ENCODE peak calls at places on chromosomes 1 and 21, in ten cellular contexts. E, U, N, K, G, A, B, H, C and W are unnamed samples.

GRCh38 chr1:90480271-90480835 is 236.7 kb downstream of the BARHL2 start:
- DNase-seq in E (no peak), U (no peak), N (no peak), K (no peak), G (no peak), A (no peak), B (no peak), H (no peak), C (no peak), W (no peak)

GRCh38 chr1:182392045-182393028 is 747 bp upstream of the GLUL start:
- DNase-seq in E (peak; percentile 77), U (no peak), N (peak; percentile 20), K (peak; percentile 78), G (peak; percentile 56), A (peak; percentile 17), B (peak; percentile 47), H (no peak), C (peak; percentile 87), W (no peak)

GRCh38 chr1:179881642-179882252 is 338 bp upstream of the TOR1AIP1 start:
- DNase-seq in E (peak; percentile 95), U (no peak), N (peak; percentile 80), K (no peak), G (peak; percentile 80), A (peak; percentile 68), B (no peak), H (no peak), C (no peak), W (no peak)

GRCh38 chr1:239786464-239786863 is 305.2 kb upstream of the FMN2 start:
- DNase-seq in E (peak; percentile 75), U (peak; percentile 67), N (no peak), K (no peak), G (no peak), A (no peak), B (no peak), H (no peak), C (no peak), W (peak; percentile 87)

GRCh38 chr1:24727490-24728214 is 17.6 kb upstream of the CLIC4 start:
- DNase-seq in E (no peak), U (no peak), N (peak; percentile 15), K (peak; percentile 82), G (peak; percentile 66), A (no peak), B (peak; percentile 64), H (peak; percentile 70), C (peak; percentile 84), W (no peak)

GRCh38 chr1:113325039-113325438 is 65.3 kb upstream of the MAGI3 start:
- DNase-seq in E (peak; percentile 29), U (no peak), N (peak; percentile 43), K (no peak), G (peak; percentile 34), A (peak; percentile 41), B (no peak), H (no peak), C (no peak), W (no peak)

GRCh38 chr21:34933609-34934345 is 115.3 kb downstream of the RUNX1 start:
- DNase-seq in E (no peak), U (no peak), N (peak; percentile 76), K (no peak), G (no peak), A (no peak), B (no peak), H (peak; percentile 56), C (no peak), W (no peak)

GRCh38 chr21:37073417-37074194 is 552 bp downstream of the TTC3 start:
- DNase-seq in E (no peak), U (peak; percentile 46), N (peak; percentile 44), K (peak; percentile 77), G (peak; percentile 53), A (peak; percentile 2), B (peak; percentile 60), H (peak; percentile 64), C (peak; percentile 81), W (no peak)

GRCh38 chr1:3685229-3685628 is 32.9 kb downstream of the TP73 start:
- DNase-seq in E (no peak), U (no peak), N (no peak), K (no peak), G (no peak), A (peak; percentile 57), B (no peak), H (no peak), C (no peak), W (no peak)

GRCh38 chr1:230303822-230304221 is 122.3 kb downstream of the PGBD5 start:
- DNase-seq in E (no peak), U (no peak), N (no peak), K (no peak), G (no peak), A (no peak), B (no peak), H (no peak), C (no peak), W (no peak)

GRCh38 chr1:58782308-58783089 is 1.3 kb downstream of the JUN start:
- DNase-seq in E (peak; percentile 43), U (peak; percentile 75), N (peak; percentile 55), K (peak; percentile 81), G (peak; percentile 66), A (no peak), B (peak; percentile 66), H (peak; percentile 70), C (peak; percentile 84), W (peak; percentile 80)

GRCh38 chr1:160779662-160780397 is 16.1 kb upstream of the LY9 start:
- DNase-seq in E (peak; percentile 90), U (peak; percentile 60), N (no peak), K (no peak), G (no peak), A (no peak), B (no peak), H (peak; percentile 52), C (no peak), W (peak; percentile 89)

GRCh38 chr1:84758968-84759491 is 68.8 kb upstream of the SSX2IP start:
- DNase-seq in E (no peak), U (no peak), N (peak; percentile 8), K (no peak), G (no peak), A (no peak), B (no peak), H (no peak), C (no peak), W (no peak)

GRCh38 chr1:40476924-40477679 is at the start of gene ZFP69:
- DNase-seq in E (peak; percentile 73), U (peak; percentile 83), N (peak; percentile 56), K (peak; percentile 85), G (peak; percentile 64), A (peak; percentile 58), B (peak; percentile 62), H (peak; percentile 88), C (peak; percentile 89), W (peak; percentile 85)

GRCh38 chr1:160629286-160630210 is 17.3 kb downstream of the SLAMF1 start:
- DNase-seq in E (peak; percentile 39), U (no peak), N (peak; percentile 41), K (peak; percentile 54), G (peak; percentile 41), A (no peak), B (no peak), H (peak; percentile 90), C (peak; percentile 64), W (no peak)

GRCh38 chr1:45913183-45913924 is 109.9 kb downstream of the MAST2 start:
- DNase-seq in E (peak; percentile 94), U (peak; percentile 16), N (peak; percentile 75), K (no peak), G (no peak), A (no peak), B (no peak), H (no peak), C (no peak), W (peak; percentile 63)

GRCh38 chr1:211323156-211324063 is 3.2 kb upstream of the TRAF5 start:
- DNase-seq in E (peak; percentile 84), U (peak; percentile 77), N (peak; percentile 78), K (no peak), G (peak; percentile 70), A (peak; percentile 62), B (no peak), H (peak; percentile 62), C (no peak), W (peak; percentile 88)

GRCh38 chr1:22529901-22530621 is 33.2 kb upstream of the EPHA8 start:
- DNase-seq in E (peak; percentile 68), U (peak; percentile 42), N (no peak), K (no peak), G (no peak), A (no peak), B (no peak), H (no peak), C (no peak), W (no peak)
- H3K27ac ChIP-seq in E (no peak overlapping the region), U (no peak overlapping the region), N (no peak overlapping the region), K (no peak overlapping the region), G (peak overlapping the region; percentile 66), A (no peak overlapping the region), B (no peak overlapping the region), H (no peak overlapping the region), C (peak overlapping the region; percentile 81), W (no peak overlapping the region)

GRCh38 chr1:8167936-8168335 is 141.8 kb upstream of the ERRFI1 start:
- DNase-seq in E (peak; percentile 16), U (no peak), N (no peak), K (no peak), G (no peak), A (no peak), B (no peak), H (no peak), C (no peak), W (peak; percentile 58)
- H3K27ac ChIP-seq in E (peak overlapping the region; percentile 69), U (no peak overlapping the region), N (no peak overlapping the region), K (no peak overlapping the region), G (peak overlapping the region; percentile 57), A (peak overlapping the region; percentile 82), B (peak overlapping the region; percentile 26), H (no peak overlapping the region), C (no peak overlapping the region), W (no peak overlapping the region)

GRCh38 chr1:63636192-63637105 is 43.2 kb downstream of the PGM1 start:
- DNase-seq in E (no peak), U (no peak), N (no peak), K (no peak), G (no peak), A (no peak), B (no peak), H (no peak), C (no peak), W (no peak)

GRCh38 chr1:63633281-63633680 is 40.1 kb downstream of the PGM1 start:
- DNase-seq in E (no peak), U (no peak), N (no peak), K (no peak), G (no peak), A (no peak), B (no peak), H (no peak), C (no peak), W (no peak)

GRCh38 chr1:63635681-63636080 is 42.5 kb downstream of the PGM1 start:
- DNase-seq in E (no peak), U (no peak), N (no peak), K (no peak), G (no peak), A (no peak), B (no peak), H (no peak), C (no peak), W (no peak)

GRCh38 chr1:63632110-63632509 is 38.9 kb downstream of the PGM1 start:
- DNase-seq in E (no peak), U (no peak), N (no peak), K (no peak), G (no peak), A (no peak), B (no peak), H (no peak), C (no peak), W (no peak)

GRCh38 chr1:63634471-63634870 is 41.3 kb downstream of the PGM1 start:
- DNase-seq in E (no peak), U (peak; percentile 30), N (no peak), K (no peak), G (no peak), A (no peak), B (no peak), H (no peak), C (no peak), W (no peak)
- H3K27ac ChIP-seq in E (no peak overlapping the region), U (peak overlapping the region; percentile 13), N (no peak overlapping the region), K (no peak overlapping the region), G (no peak overlapping the region), A (no peak overlapping the region), B (no peak overlapping the region), H (no peak overlapping the region), C (no peak overlapping the region), W (no peak overlapping the region)

GRCh38 chr1:207888647-207889046 is 22.3 kb downstream of the CD34 start:
- DNase-seq in E (no peak), U (no peak), N (no peak), K (no peak), G (peak; percentile 25), A (no peak), B (no peak), H (no peak), C (peak; percentile 72), W (peak; percentile 58)
- H3K27ac ChIP-seq in E (no peak overlapping the region), U (no peak overlapping the region), N (no peak overlapping the region), K (peak overlapping the region; percentile 60), G (peak overlapping the region; percentile 79), A (no peak overlapping the region), B (peak overlapping the region; percentile 86), H (no peak overlapping the region), C (peak overlapping the region; percentile 75), W (no peak overlapping the region)